ENCODE peak calls at places on chromosomes 3 and 15, in seven cellular contexts. R is upper lobe of right lung; I is upper lobe of left lung; F is Panc1; A is HCT116; O is CD8-positive, alpha-beta T cell; K is K562. Z is an unnamed sample.

GRCh38 chr3:16790432-16791379 is 94.0 kb upstream of the PLCL2 start:
- ATAC-seq in R (no peak), I (no peak), F (no peak), A (no peak), O (no peak), K (no peak), Z (no peak)

GRCh38 chr3:128235207-128235933 is 82.1 kb downstream of the EEFSEC start:
- ATAC-seq in R (no peak), I (no peak), F (no peak), A (no peak), O (no peak), K (no peak), Z (no peak)

GRCh38 chr3:161560006-161560637 is 63.5 kb downstream of the OTOL1 start:
- ATAC-seq in R (peak), I (peak), F (peak), A (peak), O (no peak), K (no peak), Z (no peak)

GRCh38 chr15:57747206-57747605 is 40.7 kb downstream of the POLR2M start:
- ATAC-seq in R (peak), I (peak), F (no peak), A (no peak), O (peak), K (peak), Z (peak)

GRCh38 chr3:138801792-138802191 is 32.9 kb downstream of the PIK3CB start:
- ATAC-seq in R (no peak), I (no peak), F (no peak), A (no peak), O (no peak), K (no peak), Z (no peak)

GRCh38 chr3:184718431-184718830 is 6.6 kb upstream of the MAGEF1 start:
- ATAC-seq in R (no peak), I (no peak), F (no peak), A (no peak), O (no peak), K (no peak), Z (no peak)

GRCh38 chr15:89845305-89845893 is 30.7 kb upstream of the ANPEP start:
- ATAC-seq in R (peak), I (peak), F (peak), A (peak), O (no peak), K (no peak), Z (peak)

GRCh38 chr15:49817100-49817499 is 196.3 kb downstream of the DTWD1 start:
- ATAC-seq in R (no peak), I (no peak), F (no peak), A (no peak), O (no peak), K (no peak), Z (no peak)

GRCh38 chr3:143313598-143314188 is 194.1 kb downstream of the CHST2 start:
- ATAC-seq in R (no peak), I (no peak), F (no peak), A (no peak), O (no peak), K (no peak), Z (no peak)

GRCh38 chr3:187540847-187541246 is 129.3 kb downstream of the SST start:
- ATAC-seq in R (no peak), I (no peak), F (no peak), A (no peak), O (no peak), K (no peak), Z (no peak)
- H3K27ac ChIP-seq in R (no peak), I (no peak), F (no peak), A (no peak), O (no peak), K (no peak), Z (no peak)

DNA sequence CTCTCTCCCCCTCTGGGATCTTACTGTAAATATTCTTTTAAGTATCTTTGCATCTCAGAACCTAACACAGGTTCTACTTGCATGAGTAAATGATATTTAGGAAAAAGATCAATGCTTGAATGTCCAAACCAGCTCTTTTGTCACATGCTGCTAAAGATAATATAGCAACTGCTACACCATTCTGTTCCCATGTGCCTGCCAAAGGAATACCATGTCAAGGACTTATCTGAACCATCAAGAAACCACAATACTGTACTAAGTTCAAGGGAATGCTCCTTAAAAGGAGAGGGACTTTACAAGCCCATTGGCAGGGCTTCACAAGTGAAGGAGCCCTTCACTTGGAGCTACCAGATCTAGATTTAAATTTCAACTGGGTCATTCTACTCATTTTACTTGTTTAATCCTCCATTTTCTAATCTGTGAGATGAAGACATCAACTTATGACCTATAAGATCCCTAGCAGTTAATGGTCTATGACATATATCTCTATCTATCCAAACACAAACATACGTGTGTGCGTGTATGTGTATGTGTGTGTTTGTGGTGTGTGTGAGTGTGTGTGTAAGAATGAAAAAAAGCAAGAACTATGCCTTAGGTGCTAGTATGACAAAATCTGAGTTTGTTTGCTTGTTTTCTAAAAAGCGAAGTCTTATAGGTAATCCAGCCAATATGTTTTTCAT is 13.0 kb upstream of the SEC62 start:
- ATAC-seq in R (peak), I (no peak), F (no peak), A (no peak), O (no peak), K (peak), Z (no peak)
- H3K4me3 ChIP-seq in R (no peak), I (no peak), F (no peak), A (no peak), O (no peak), K (no peak), Z (no peak)

DNA sequence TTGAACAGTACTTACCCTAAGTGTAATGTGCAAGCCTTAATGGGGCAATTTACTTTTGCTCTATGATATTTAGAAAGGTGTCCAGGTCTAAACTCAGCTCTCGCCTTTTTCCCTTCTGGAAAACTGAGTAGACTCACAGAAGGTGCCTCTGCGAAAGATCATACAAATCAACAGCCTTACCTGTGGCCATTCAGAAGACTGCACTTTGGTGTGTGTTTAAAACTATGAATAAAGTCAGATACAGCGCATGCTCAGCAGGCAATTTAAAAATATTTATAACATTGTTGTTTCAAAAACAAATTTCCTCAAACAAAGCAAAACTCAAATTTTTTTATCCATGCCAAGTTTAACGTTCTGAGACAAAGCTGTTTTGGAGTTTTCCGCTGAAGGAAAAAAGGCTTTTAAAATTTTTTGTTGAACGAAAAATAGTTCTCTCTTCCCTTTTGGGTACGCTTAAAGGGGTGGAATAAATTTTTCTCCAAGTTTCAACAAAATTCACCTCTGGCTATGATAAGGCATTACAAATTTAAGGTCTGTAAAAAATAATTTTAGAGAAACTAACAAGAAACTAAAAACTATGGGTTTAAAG is 156.3 kb downstream of the TIGIT start:
- ATAC-seq in R (no peak), I (no peak), F (no peak), A (no peak), O (no peak), K (no peak), Z (no peak)
- TF ChIP-seq CTCF in R (no peak), I (no peak), F (no peak), A (no peak), O (no peak), K (no peak), Z (no peak)

DNA sequence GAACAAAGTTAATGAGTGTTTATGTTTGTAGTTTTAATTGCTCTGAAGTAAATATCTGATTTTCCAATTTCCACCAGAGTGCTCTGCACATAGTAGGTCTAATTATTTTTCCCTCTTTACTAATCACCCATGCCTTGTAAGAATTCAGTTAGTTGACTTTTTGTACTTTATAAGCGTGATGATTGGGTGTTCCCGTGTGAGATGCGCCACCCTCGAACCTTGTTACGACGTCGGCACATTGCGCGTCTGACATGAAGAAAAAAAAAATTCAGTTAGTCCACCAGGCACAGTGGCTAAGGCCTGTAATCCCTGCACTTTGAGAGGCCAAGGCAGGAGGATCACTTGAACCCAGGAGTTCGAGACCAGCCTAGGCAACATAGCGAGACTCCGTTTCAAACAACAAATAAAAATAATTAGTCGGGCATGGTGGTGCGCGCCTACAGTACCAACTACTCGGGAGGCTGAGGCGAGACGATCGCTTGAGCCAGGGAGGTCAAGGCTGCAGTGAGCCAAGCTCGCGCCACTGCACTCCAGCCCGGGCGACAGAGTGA is 507 bp upstream of the VHL start:
- ATAC-seq in R (no peak), I (no peak), F (peak), A (peak), O (peak), K (no peak), Z (no peak)
- H3K27ac ChIP-seq in R (peak), I (peak), F (peak), A (peak), O (peak), K (peak), Z (no peak)

DNA sequence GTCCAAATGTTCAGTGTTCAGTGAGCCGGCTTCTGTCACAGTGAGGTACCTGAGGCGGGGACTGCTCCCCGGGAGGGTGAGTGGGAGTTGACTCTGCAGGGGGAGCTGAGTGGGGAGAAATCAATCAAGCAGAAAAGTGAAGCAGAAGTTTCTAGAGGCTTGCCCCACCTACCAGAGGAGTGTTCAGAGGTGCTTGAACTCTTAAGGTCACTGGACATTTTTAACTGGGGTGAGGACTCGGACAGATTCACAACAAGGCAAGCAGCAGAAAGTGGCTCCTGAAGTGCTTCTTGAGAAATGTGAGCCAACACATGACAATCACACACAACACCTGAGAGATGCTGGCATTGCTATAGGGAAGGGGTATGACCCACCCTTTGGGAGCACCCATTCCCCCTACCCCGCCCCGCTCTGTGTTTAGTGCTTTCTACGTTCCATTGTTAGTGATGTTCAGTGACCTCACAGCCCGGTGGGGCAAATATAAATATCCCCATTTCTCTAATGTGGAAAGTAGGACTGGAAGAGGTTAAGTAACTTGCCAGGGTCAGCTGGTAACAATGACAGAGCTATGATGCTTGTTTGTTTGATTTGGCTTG is 48.6 kb upstream of the AKAP13 start:
- ATAC-seq in R (peak), I (peak), F (peak), A (peak), O (no peak), K (no peak), Z (no peak)
- H3K4me3 ChIP-seq in R (peak), I (no peak), F (peak), A (no peak), O (no peak), K (no peak), Z (no peak)

GRCh38 chr3:2856062-2856792 is 253.9 kb downstream of the IL5RA start:
- ATAC-seq in R (no peak), I (no peak), F (no peak), A (no peak), O (no peak), K (no peak), Z (no peak)
- TF ChIP-seq CTCF in R (no peak), I (no peak), F (no peak), A (no peak), O (no peak), K (no peak), Z (no peak)

DNA sequence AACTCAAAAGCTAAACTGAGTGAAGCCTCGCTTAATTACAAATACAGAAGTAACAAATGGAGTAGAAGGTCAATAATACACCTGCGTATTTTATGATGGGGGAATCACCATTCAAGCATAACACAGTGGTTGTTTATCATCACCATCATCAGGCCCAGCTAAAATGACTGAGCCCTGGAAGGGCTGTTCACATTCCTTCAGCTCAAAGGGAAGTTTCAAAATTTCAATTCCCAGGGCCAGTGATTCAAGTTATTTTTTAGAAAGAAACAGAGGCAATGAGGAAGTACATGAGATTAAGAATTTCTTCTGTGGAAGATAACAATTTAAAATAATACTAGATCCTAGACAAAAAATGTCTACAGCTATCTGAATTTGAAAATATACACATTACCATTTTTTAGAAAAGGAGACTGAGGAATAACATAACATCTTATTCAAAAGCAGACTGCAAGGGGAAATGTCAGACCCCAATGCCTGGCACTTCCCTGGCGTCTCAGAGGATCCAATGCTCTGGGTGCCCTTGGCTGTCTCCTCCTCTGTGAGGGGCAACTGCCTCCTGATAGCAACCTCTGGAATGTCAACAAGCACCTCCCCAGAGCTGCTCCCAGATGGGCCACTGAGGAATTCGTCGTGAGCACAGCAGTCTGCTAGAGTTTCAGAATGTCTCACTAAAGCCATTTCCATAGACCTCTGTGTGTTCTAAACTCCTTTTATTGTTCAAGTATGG is 22.8 kb downstream of the EHD4 start:
- ATAC-seq in R (no peak), I (no peak), F (no peak), A (no peak), O (no peak), K (no peak), Z (peak)
- H3K27ac ChIP-seq in R (peak), I (no peak), F (peak), A (no peak), O (no peak), K (no peak), Z (peak)

GRCh38 chr3:133854971-133855370 is 40.7 kb downstream of the RAB6B start:
- ATAC-seq in R (no peak), I (no peak), F (no peak), A (no peak), O (no peak), K (no peak), Z (no peak)
- H3K4me3 ChIP-seq in R (no peak), I (no peak), F (no peak), A (no peak), O (no peak), K (no peak), Z (no peak)

DNA sequence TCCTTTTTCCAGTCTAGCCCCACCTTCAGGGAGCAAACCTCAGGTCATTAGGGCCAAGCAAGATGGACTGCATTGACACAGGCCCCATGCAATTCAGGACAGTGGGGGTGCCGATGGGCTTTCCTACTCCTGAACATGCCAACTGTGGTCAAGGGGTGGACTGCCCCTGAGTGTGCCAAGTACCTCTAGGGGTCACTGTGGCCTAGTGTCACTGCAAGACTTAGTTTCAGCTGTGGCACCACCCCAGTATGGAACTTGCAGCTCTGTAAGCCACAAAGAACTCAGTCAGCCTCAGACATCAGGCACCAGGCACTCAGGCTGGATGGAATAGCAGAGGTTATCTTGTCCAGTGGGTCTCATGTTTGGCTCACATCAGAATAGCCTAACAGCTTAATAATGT is 32.3 kb downstream of the EXOG start:
- ATAC-seq in R (peak), I (no peak), F (peak), A (peak), O (no peak), K (peak), Z (no peak)
- TF ChIP-seq CTCF in R (no peak), I (no peak), F (peak), A (peak), O (no peak), K (peak), Z (no peak)

Z was measured in gastroesophageal sphincter.